ENCODE peak calls at places on chromosomes 16 and 17, in eight cellular contexts. S is HTR-8/SVneo; G is dermis blood vessel endothelial cell; P is CD4-positive, alpha-beta T cell; V is putamen; N is left cardiac atrium; C is retina; Y is breast epithelium. R is an unnamed sample.

GRCh38 chr17:40419559-40420331 is 2.0 kb upstream of the TOP2A start:
- DNase-seq in V (no peak), C (no peak), S (no peak), N (no peak), G (peak; percentile 56), P (no peak), Y (no peak), R (no peak)

GRCh38 chr17:38925263-38925995 is at the start of gene LASP1NB:
- DNase-seq in S (no peak), V (peak; percentile 96), G (no peak), C (peak; percentile 93), P (peak; percentile 53), Y (no peak), N (peak; percentile 65), R (no peak)

GRCh38 chr16:35174006-35174405 is 1714.6 kb downstream of the TP53TG3F start:
- DNase-seq in G (no peak), S (no peak), C (no peak), N (no peak), Y (peak; percentile 17), P (no peak), V (no peak), R (no peak)

GRCh38 chr16:27428035-27428785 is 26.2 kb downstream of the IL21R start:
- DNase-seq in Y (no peak), P (no peak), N (no peak), S (no peak), V (no peak), C (no peak), G (no peak), R (no peak)

GRCh38 chr17:67519801-67520251 is 142.7 kb downstream of the PITPNC1 start:
- DNase-seq in Y (no peak), S (no peak), P (no peak), V (no peak), C (no peak), N (no peak), G (no peak), R (no peak)

GRCh38 chr17:80854220-80854619 is 137.4 kb upstream of the CHMP6 start:
- DNase-seq in V (no peak), N (no peak), S (no peak), Y (no peak), P (no peak), G (no peak), C (no peak), R (no peak)

GRCh38 chr17:31919802-31920525 is 16.8 kb upstream of the SUZ12 start:
- DNase-seq in N (no peak), S (no peak), G (no peak), V (no peak), Y (no peak), P (no peak), C (no peak), R (no peak)

GRCh38 chr16:11080999-11081630 is 136.8 kb downstream of the CLEC16A start:
- DNase-seq in G (no peak), S (no peak), Y (no peak), N (no peak), V (no peak), C (no peak), P (no peak), R (no peak)

GRCh38 chr17:17865035-17865434 is 28.2 kb upstream of the SREBF1 start:
- DNase-seq in V (no peak), Y (no peak), S (no peak), P (no peak), G (no peak), N (no peak), C (no peak), R (no peak)

GRCh38 chr17:27352481-27353460 is 58.9 kb downstream of the WSB1 start:
- DNase-seq in V (no peak), N (no peak), C (no peak), G (peak; percentile 68), S (no peak), P (no peak), Y (no peak), R (no peak)